ENCODE peak calls at places on chromosomes 5 and 9, in four cellular contexts. N, X, H and J are unnamed samples.

GRCh38 chr5:115869256-115869655 is 27.5 kb downstream of the AP3S1 start:
- DNase-seq in H (no peak), N (no peak), X (no peak), J (peak)

GRCh38 chr5:162068412-162068811 is 839 bp downstream of the GABRG2 start:
- DNase-seq in N (no peak), X (no peak), H (peak), J (peak)

GRCh38 chr5:97111612-97112011 is 30.8 kb downstream of the LIX1 start:
- DNase-seq in X (no peak), N (no peak), H (peak), J (no peak)

GRCh38 chr5:150301170-150301505 is 1.6 kb downstream of the ARSI start:
- DNase-seq in X (no peak), H (peak), N (no peak), J (no peak)

GRCh38 chr5:177339107-177339638 is 12.3 kb downstream of the LMAN2 start:
- DNase-seq in X (no peak), H (no peak), N (no peak), J (no peak)

GRCh38 chr5:179759961-179760541 is 27.4 kb downstream of the MAML1 start:
- DNase-seq in X (no peak), H (no peak), N (no peak), J (no peak)

GRCh38 chr5:25544652-25545249 is 900.0 kb upstream of the CDH10 start:
- DNase-seq in H (peak), X (no peak), N (no peak), J (peak)

GRCh38 chr9:99121604-99122003 is 16.7 kb downstream of the TGFBR1 start:
- DNase-seq in X (no peak), N (no peak), H (no peak), J (no peak)

GRCh38 chr5:78972654-78973428 is 12.3 kb downstream of the ARSB start:
- DNase-seq in H (peak), X (no peak), N (no peak), J (peak)

GRCh38 chr9:123481209-123481865 is 125.3 kb downstream of the CRB2 start:
- DNase-seq in X (no peak), N (no peak), H (no peak), J (no peak)

GRCh38 chr9:32387256-32387655 is 2.8 kb downstream of the ACO1 start:
- DNase-seq in H (no peak), N (no peak), X (no peak), J (no peak)

GRCh38 chr5:1321576-1321975 is 23.3 kb downstream of the CLPTM1L start:
- DNase-seq in N (no peak), X (no peak), H (no peak), J (no peak)

GRCh38 chr5:75567710-75568109 is 43.5 kb upstream of the ANKDD1B start:
- DNase-seq in X (peak), H (peak), N (no peak), J (peak)

GRCh38 chr5:81626524-81626923 is 124.4 kb downstream of the SSBP2 start:
- DNase-seq in N (no peak), X (no peak), H (peak), J (peak)

GRCh38 chr5:160083501-160083900 is 35.7 kb downstream of the PWWP2A start:
- DNase-seq in N (no peak), X (no peak), H (no peak), J (no peak)

GRCh38 chr9:85741112-85741874 is 461 bp downstream of the AGTPBP1 start:
- DNase-seq in N (peak), X (peak), H (peak), J (peak)

GRCh38 chr5:135426102-135427082 is 20.8 kb downstream of the DCANP1 start:
- DNase-seq in N (no peak), H (peak), X (peak), J (peak)

GRCh38 chr9:20321683-20322082 is 300.6 kb downstream of the MLLT3 start:
- DNase-seq in H (no peak), N (peak), X (no peak), J (no peak)

GRCh38 chr5:14871084-14871572 is 450 bp downstream of the ANKH start:
- DNase-seq in N (peak), H (peak), X (peak), J (no peak)

GRCh38 chr9:90893706-90894105 is 92.1 kb downstream of the SYK start:
- DNase-seq in X (no peak), N (no peak), H (no peak), J (no peak)

GRCh38 chr5:32526815-32527214 is 58.5 kb upstream of the SUB1 start:
- DNase-seq in X (no peak), H (no peak), N (no peak), J (no peak)

GRCh38 chr9:112848316-112849151 is 42.1 kb downstream of the SLC46A2 start:
- DNase-seq in N (no peak), X (no peak), H (no peak), J (no peak)

GRCh38 chr9:6008169-6008979 is 7.0 kb downstream of the RANBP6 start:
- DNase-seq in N (peak), H (peak), X (peak), J (peak)

GRCh38 chr9:16626577-16627130 is 243.8 kb downstream of the BNC2 start:
- DNase-seq in N (no peak), H (peak), X (no peak), J (peak)

GRCh38 chr9:109969559-109970237 is 189.7 kb downstream of the PALM2AKAP2 start:
- DNase-seq in N (no peak), X (no peak), H (no peak), J (peak)

GRCh38 chr5:100479079-100479688 is 56.0 kb upstream of the FAM174A start:
- DNase-seq in N (no peak), X (no peak), H (peak), J (peak)

GRCh38 chr9:95516736-95517558 is at the start of gene PTCH1:
- DNase-seq in N (peak), H (peak), X (peak), J (peak)

GRCh38 chr5:151577566-151577965 is 13.6 kb downstream of the FAT2 start:
- DNase-seq in N (no peak), H (no peak), X (peak), J (no peak)